ENCODE peak calls at places on chromosome 3, in four cellular contexts. W is IMR-90, L is colonic mucosa, Z is mesendoderm. A is an unnamed sample.

GRCh38 chr3:53040361-53040820 is 5.5 kb downstream of the SFMBT1 start:
- DNase-seq in W (peak; percentile 18), L (no peak), Z (peak; percentile 39), A (no peak)

GRCh38 chr3:100496711-100497261 is 4.4 kb downstream of the TMEM45A start:
- DNase-seq in W (peak; percentile 70), L (no peak), Z (peak; percentile 23), A (no peak)

GRCh38 chr3:19399356-19399755 is 251.0 kb downstream of the KCNH8 start:
- DNase-seq in W (no peak), L (no peak), Z (peak; percentile 1), A (no peak)

GRCh38 chr3:118466795-118467330 is 567.8 kb downstream of the IGSF11 start:
- DNase-seq in W (no peak), L (no peak), Z (no peak), A (no peak)

GRCh38 chr3:88149146-88149515 is 628 bp upstream of the C3orf38 start:
- DNase-seq in W (peak; percentile 16), L (no peak), Z (peak; percentile 54), A (no peak)

GRCh38 chr3:194422188-194422587 is 23.1 kb upstream of the GP5 start:
- DNase-seq in W (peak; percentile 87), L (no peak), Z (no peak), A (no peak)

GRCh38 chr3:85821130-85821756 is 862.5 kb downstream of the CADM2 start:
- DNase-seq in W (no peak), L (peak; percentile 22), Z (peak; percentile 63), A (peak; percentile 55)

GRCh38 chr3:119580148-119580760 is 962 bp downstream of the ADPRH start:
- DNase-seq in W (no peak), L (peak; percentile 32), Z (peak; percentile 81), A (peak; percentile 37)

GRCh38 chr3:147411777-147412176 is 2.6 kb downstream of the ZIC1 start:
- DNase-seq in W (no peak), L (no peak), Z (peak; percentile 25), A (no peak)

GRCh38 chr3:27671101-27671500 is 51.0 kb downstream of the EOMES start:
- DNase-seq in W (no peak), L (no peak), Z (no peak), A (no peak)

GRCh38 chr3:183193762-183194701 is 31.5 kb upstream of the LAMP3 start:
- DNase-seq in W (peak; percentile 35), L (no peak), Z (no peak), A (no peak)

GRCh38 chr3:114454592-114455251 is 160.9 kb downstream of the TIGIT start:
- DNase-seq in W (no peak), L (no peak), Z (peak; percentile 21), A (no peak)

GRCh38 chr3:150546226-150547044 is at the start of the genes EIF2A and SERP1:
- DNase-seq in W (peak; percentile 99), L (peak; percentile 99), Z (peak; percentile 99), A (peak; percentile 99)

GRCh38 chr3:1943395-1944118 is 155.1 kb upstream of the CNTN4 start:
- DNase-seq in W (no peak), L (no peak), Z (no peak), A (no peak)

GRCh38 chr3:116927918-116928317 is 218.3 kb downstream of the TUSC7 start:
- DNase-seq in W (no peak), L (no peak), Z (peak; percentile 8), A (no peak)

GRCh38 chr3:143875566-143875965 is 27.3 kb upstream of the SLC9A9 start:
- DNase-seq in W (no peak), L (no peak), Z (no peak), A (no peak)

GRCh38 chr3:63863150-63864007 is at the start of the genes ATXN7 and THOC7:
- DNase-seq in W (peak; percentile 38), L (peak; percentile 73), Z (peak; percentile 74), A (peak; percentile 78)

GRCh38 chr3:60779637-60780036 is 471.6 kb downstream of the FHIT start:
- DNase-seq in W (no peak), L (no peak), Z (no peak), A (no peak)

GRCh38 chr3:185988080-185988815 is 50.4 kb upstream of the TRA2B start:
- DNase-seq in W (no peak), L (no peak), Z (peak; percentile 44), A (no peak)

GRCh38 chr3:148366743-148367410 is 330.8 kb upstream of the AGTR1 start:
- DNase-seq in W (peak; percentile 9), L (no peak), Z (peak; percentile 1), A (no peak)

GRCh38 chr3:106862067-106862466 is 515.2 kb upstream of the CCDC54 start:
- DNase-seq in W (peak; percentile 70), L (no peak), Z (no peak), A (no peak)

GRCh38 chr3:197117107-197117506 is 87.5 kb upstream of the MELTF start:
- DNase-seq in W (peak; percentile 17), L (no peak), Z (peak; percentile 58), A (no peak)

GRCh38 chr3:97872209-97873042 is 50.6 kb downstream of the CRYBG3 start:
- DNase-seq in W (peak; percentile 97), L (no peak), Z (no peak), A (no peak)

GRCh38 chr3:30130391-30130790 is 476.0 kb upstream of the TGFBR2 start:
- DNase-seq in W (no peak), L (no peak), Z (no peak), A (no peak)

GRCh38 chr3:152269423-152270144 is 855 bp downstream of the MBNL1 start:
- DNase-seq in W (peak; percentile 94), L (peak; percentile 76), Z (peak; percentile 37), A (peak; percentile 50)

GRCh38 chr3:182794806-182795369 is 1.6 kb downstream of the ATP11B start:
- DNase-seq in W (peak; percentile 20), L (no peak), Z (no peak), A (no peak)

GRCh38 chr3:79052054-79052681 is 715.6 kb downstream of the ROBO1 start:
- DNase-seq in W (no peak), L (no peak), Z (peak; percentile 62), A (no peak)

GRCh38 chr3:12463686-12464085 is 20.6 kb upstream of the TSEN2 start:
- DNase-seq in W (no peak), L (no peak), Z (no peak), A (no peak)

GRCh38 chr3:128554100-128554464 is 61.1 kb upstream of the GATA2 start:
- DNase-seq in W (peak; percentile 79), L (no peak), Z (peak; percentile 51), A (no peak)

GRCh38 chr3:71310595-71311319 is 272.8 kb downstream of the FOXP1 start:
- DNase-seq in W (peak; percentile 55), L (no peak), Z (peak; percentile 81), A (no peak)

GRCh38 chr3:188431553-188431952 is 277.6 kb downstream of the LPP start:
- DNase-seq in W (peak; percentile 51), L (peak; percentile 40), Z (no peak), A (no peak)

GRCh38 chr3:7687428-7688147 is 814.0 kb upstream of the LMCD1 start:
- DNase-seq in W (no peak), L (no peak), Z (no peak), A (no peak)

GRCh38 chr3:16251316-16252085 is 13.2 kb downstream of the DPH3 start:
- DNase-seq in W (no peak), L (no peak), Z (no peak), A (no peak)

GRCh38 chr3:117735481-117736101 is 1026.0 kb downstream of the TUSC7 start:
- DNase-seq in W (peak; percentile 91), L (no peak), Z (no peak), A (no peak)

GRCh38 chr3:65342084-65342683 is 654.4 kb upstream of the ADAMTS9 start:
- DNase-seq in W (peak; percentile 55), L (peak; percentile 73), Z (peak; percentile 83), A (peak; percentile 80)

GRCh38 chr3:36332139-36332538 is 48.2 kb upstream of the STAC start:
- DNase-seq in W (no peak), L (no peak), Z (no peak), A (no peak)

GRCh38 chr3:21506061-21506460 is 244.9 kb downstream of the ZNF385D start:
- DNase-seq in W (no peak), L (no peak), Z (no peak), A (no peak)

GRCh38 chr3:37904614-37905047 is 43.0 kb downstream of the CTDSPL start:
- DNase-seq in W (peak; percentile 75), L (no peak), Z (peak; percentile 45), A (no peak)
- H3K4me3 ChIP-seq in W (no peak overlapping the region), L (no peak overlapping the region), Z (no peak overlapping the region), A (no peak overlapping the region)

DNA sequence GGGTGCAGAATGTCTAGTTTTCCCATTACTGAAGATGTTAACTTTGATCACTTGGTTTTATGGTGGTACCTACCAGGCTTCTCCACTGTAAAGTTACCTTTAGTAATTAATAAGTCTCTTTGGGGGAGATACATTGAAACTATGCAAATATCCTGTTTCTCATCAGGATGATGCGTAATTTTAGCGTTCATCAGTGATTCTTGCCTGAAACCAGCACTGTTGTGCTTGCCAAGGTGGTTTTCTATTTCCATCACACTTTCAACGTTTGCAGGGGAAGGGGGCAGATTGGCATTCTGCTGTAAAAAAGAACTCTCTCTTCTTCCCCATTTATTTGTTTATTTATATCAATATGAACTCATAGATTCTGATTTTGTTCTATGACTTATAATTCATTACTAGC is 61.0 kb downstream of the SSR3 start:
- DNase-seq in W (no peak), L (no peak), Z (no peak), A (no peak)
- H3K4me3 ChIP-seq in W (no peak overlapping the region), L (no peak overlapping the region), Z (no peak overlapping the region), A (no peak overlapping the region)

GRCh38 chr3:34248352-34248751 is 449.9 kb downstream of the PDCD6IP start:
- DNase-seq in W (no peak), L (no peak), Z (no peak), A (no peak)
- H3K4me3 ChIP-seq in W (no peak overlapping the region), L (no peak overlapping the region), Z (no peak overlapping the region), A (no peak overlapping the region)

GRCh38 chr3:57892423-57892822 is 115.8 kb upstream of the FLNB start:
- DNase-seq in W (peak; percentile 33), L (no peak), Z (no peak), A (no peak)
- H3K4me3 ChIP-seq in W (no peak overlapping the region), L (no peak overlapping the region), Z (no peak overlapping the region), A (no peak overlapping the region)

DNA sequence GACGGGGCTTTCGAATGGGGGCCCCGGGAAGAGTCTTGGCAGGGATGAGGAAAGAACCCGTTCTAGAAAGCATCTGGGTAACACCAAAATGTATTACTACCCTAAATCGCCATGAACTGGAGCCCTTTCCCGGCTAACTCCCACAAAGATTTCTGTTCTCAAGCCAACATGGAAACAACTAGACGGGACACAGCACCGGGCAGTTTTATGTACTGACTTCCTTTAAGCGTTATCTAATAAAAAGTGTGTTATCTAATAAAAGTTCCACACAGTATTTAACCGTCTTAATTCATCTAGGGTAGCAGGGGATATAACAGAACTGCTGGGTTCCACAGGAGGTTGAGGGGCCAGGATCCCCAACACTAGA is 308 bp upstream of the C3orf62 start:
- DNase-seq in W (no peak), L (no peak), Z (no peak), A (no peak)
- H3K4me3 ChIP-seq in W (peak overlapping the region; percentile 47), L (peak overlapping the region; percentile 44), Z (no peak overlapping the region), A (peak overlapping the region; percentile 7)

GRCh38 chr3:14405120-14405885 is 2.9 kb downstream of the SLC6A6 start:
- DNase-seq in W (no peak), L (no peak), Z (no peak), A (no peak)
- H3K4me3 ChIP-seq in W (no peak overlapping the region), L (no peak overlapping the region), Z (no peak overlapping the region), A (no peak overlapping the region)

A was measured in mucosa of descending colon.